ENCODE peak calls at places on chromosomes 16 and 17, in seven cellular contexts. W is heart right ventricle; B is CD8-positive, alpha-beta T cell; O is ovary; C is gastrocnemius medialis; L is GM23248; N is heart left ventricle. Q is an unnamed sample. For H3K27me3, the result is how much of the 10 kb centered on the place peaks cover.

GRCh38 chr17:73284339-73284738 is 22.7 kb upstream of the CPSF4L start:
- DNase-seq in W (no peak), B (no peak), O (no peak), C (no peak), L (no peak), N (no peak), Q (no peak)

GRCh38 chr17:45296003-45296832 is 20.6 kb downstream of the MAP3K14 start:
- DNase-seq in W (no peak), B (no peak), O (no peak), C (no peak), L (peak), N (no peak), Q (no peak)

GRCh38 chr16:54194008-54194731 is 92.4 kb downstream of the IRX3 start:
- DNase-seq in W (peak), B (no peak), O (peak), C (peak), L (peak), N (peak), Q (peak)

GRCh38 chr16:89761304-89761922 is 40.1 kb downstream of the ZNF276 start:
- DNase-seq in W (no peak), B (no peak), O (no peak), C (no peak), L (no peak), N (no peak), Q (no peak)

GRCh38 chr16:381788-382717 is at the start of gene PGAP6:
- DNase-seq in W (peak), B (peak), O (peak), C (peak), L (peak), N (peak), Q (no peak)

GRCh38 chr17:63399856-63400255 is 46.2 kb downstream of the CYB561 start:
- DNase-seq in W (peak), B (no peak), O (peak), C (peak), L (peak), N (peak), Q (no peak)

GRCh38 chr17:81108220-81108619 is 57.1 kb upstream of the PVALEF start:
- DNase-seq in W (no peak), B (no peak), O (no peak), C (no peak), L (no peak), N (no peak), Q (no peak)

GRCh38 chr17:68909066-68909465 is 46.1 kb downstream of the ABCA8 start:
- DNase-seq in W (no peak), B (no peak), O (peak), C (peak), L (peak), N (peak), Q (no peak)

GRCh38 chr16:57038151-57038550 is 48.8 kb downstream of the NLRC5 start:
- DNase-seq in W (no peak), B (no peak), O (no peak), C (no peak), L (peak), N (no peak), Q (no peak)

GRCh38 chr16:3021449-3022207 is 1.5 kb downstream of the TNFRSF12A start:
- DNase-seq in W (peak), B (peak), O (peak), C (peak), L (peak), N (peak), Q (peak)

GRCh38 chr16:73126453-73126853 is 78.5 kb upstream of the ZFHX3 start:
- DNase-seq in W (peak), B (no peak), O (no peak), C (peak), L (peak), N (no peak), Q (no peak)

GRCh38 chr16:626787-627457 is 3.9 kb upstream of the WFIKKN1 start:
- DNase-seq in W (no peak), B (no peak), O (peak), C (peak), L (peak), N (no peak), Q (no peak)

GRCh38 chr16:54208262-54208661 is 78.3 kb downstream of the IRX3 start:
- DNase-seq in W (no peak), B (no peak), O (no peak), C (peak), L (peak), N (no peak), Q (no peak)

GRCh38 chr17:64110436-64111152 is 19.4 kb downstream of the ERN1 start:
- DNase-seq in W (no peak), B (no peak), O (no peak), C (no peak), L (no peak), N (no peak), Q (no peak)

GRCh38 chr16:85387171-85387507 is 226.0 kb upstream of the GSE1 start:
- DNase-seq in W (peak), B (no peak), O (peak), C (no peak), L (no peak), N (no peak), Q (peak)

GRCh38 chr16:28596840-28597691 is at the start of gene SULT1A2:
- DNase-seq in W (no peak), B (no peak), O (no peak), C (no peak), L (no peak), N (no peak), Q (no peak)

GRCh38 chr17:6843241-6843890 is 11.8 kb upstream of the TEKT1 start:
- DNase-seq in W (no peak), B (no peak), O (no peak), C (no peak), L (peak), N (no peak), Q (no peak)

GRCh38 chr16:84062734-84063640 is 20.4 kb upstream of the SLC38A8 start:
- DNase-seq in W (peak), B (peak), O (peak), C (peak), L (peak), N (peak), Q (peak)

GRCh38 chr17:79243603-79243990 is 169.0 kb downstream of the ENGASE start:
- DNase-seq in W (no peak), B (no peak), O (no peak), C (no peak), L (no peak), N (no peak), Q (no peak)

GRCh38 chr16:56662357-56663354 is 4.9 kb downstream of the MT1F start:
- DNase-seq in W (no peak), B (peak), O (no peak), C (no peak), L (no peak), N (no peak), Q (no peak)

GRCh38 chr17:29140631-29141483 is 39.3 kb downstream of the MYO18A start:
- DNase-seq in W (no peak), B (peak), O (no peak), C (peak), L (no peak), N (peak), Q (peak)

GRCh38 chr16:29310852-29311314 is 95.6 kb downstream of the NPIPB11 start:
- DNase-seq in W (peak), B (no peak), O (peak), C (no peak), L (peak), N (no peak), Q (no peak)

GRCh38 chr17:30263552-30264333 is 28.0 kb downstream of the BLMH start:
- DNase-seq in W (no peak), B (no peak), O (no peak), C (no peak), L (peak), N (no peak), Q (peak)

GRCh38 chr17:8976638-8977037 is 11.1 kb upstream of the PIK3R5 start:
- DNase-seq in W (no peak), B (no peak), O (no peak), C (no peak), L (no peak), N (no peak), Q (no peak)

GRCh38 chr16:66622863-66623262 is 18.4 kb downstream of the CMTM3 start:
- DNase-seq in W (no peak), B (no peak), O (no peak), C (no peak), L (no peak), N (no peak), Q (no peak)

GRCh38 chr17:7717756-7718350 is 309 bp downstream of the DNAH2 start:
- DNase-seq in W (no peak), B (peak), O (no peak), C (no peak), L (peak), N (no peak), Q (no peak)

GRCh38 chr16:27346818-27347217 is 33.0 kb downstream of the IL4R start:
- DNase-seq in W (no peak), B (no peak), O (no peak), C (no peak), L (no peak), N (no peak), Q (no peak)

GRCh38 chr16:4375717-4376116 is 4.1 kb downstream of the VASN start:
- DNase-seq in W (no peak), B (no peak), O (no peak), C (no peak), L (peak), N (no peak), Q (no peak)

GRCh38 chr17:42783778-42784138 is 3.3 kb downstream of the WNK4 start:
- DNase-seq in W (no peak), B (no peak), O (no peak), C (no peak), L (no peak), N (no peak), Q (no peak)
- H3K27me3 ChIP-seq in W (half or more), B (half or more), O (under half), C (half or more), L (under half), N (half or more), Q (under half)

GRCh38 chr16:31487720-31488629 is 5.1 kb downstream of the SLC5A2 start:
- DNase-seq in W (peak), B (peak), O (peak), C (no peak), L (peak), N (no peak), Q (no peak)
- H3K27me3 ChIP-seq in W (under half), B (under half), O (under half), C (under half), L (under half), N (under half), Q (under half)

DNA sequence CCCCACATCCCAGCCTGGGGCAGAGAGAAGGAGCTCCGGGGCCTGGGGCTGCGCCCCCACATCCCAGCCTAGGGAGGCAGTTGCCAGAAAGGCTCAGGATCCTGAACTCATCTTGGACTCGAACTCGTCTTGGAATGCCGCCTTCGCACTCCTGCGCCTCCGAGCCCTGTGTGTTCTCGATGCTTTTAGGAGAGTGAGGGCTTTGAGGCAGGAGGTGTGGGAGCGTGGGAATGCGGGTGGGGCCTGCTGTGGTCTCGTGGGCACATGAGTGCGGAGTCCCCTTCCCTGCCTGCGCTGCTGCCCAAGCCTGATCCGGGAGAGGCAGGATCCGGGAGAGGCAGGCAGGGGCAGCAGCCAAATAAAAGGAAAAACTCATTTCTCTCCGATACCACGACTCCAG is 1.2 kb downstream of the BHLHA9 start:
- DNase-seq in W (no peak), B (no peak), O (no peak), C (no peak), L (no peak), N (no peak), Q (no peak)
- H3K27me3 ChIP-seq in W (under half), B (under half), O (under half), C (under half), L (under half), N (under half), Q (under half)

GRCh38 chr17:38672788-38673713 is 1.7 kb downstream of the EPOP start:
- DNase-seq in W (no peak), B (no peak), O (no peak), C (no peak), L (no peak), N (no peak), Q (no peak)

GRCh38 chr17:38673714-38674012 is 1.1 kb downstream of the EPOP start:
- DNase-seq in W (no peak), B (no peak), O (peak), C (no peak), L (peak), N (no peak), Q (no peak)

GRCh38 chr17:38674749-38675615 is at the start of gene EPOP:
- DNase-seq in W (peak), B (peak), O (peak), C (peak), L (peak), N (peak), Q (peak)

GRCh38 chr17:38671939-38672720 is 2.6 kb downstream of the EPOP start:
- DNase-seq in W (no peak), B (no peak), O (no peak), C (no peak), L (no peak), N (no peak), Q (no peak)

GRCh38 chr17:38674013-38674748 is 576 bp downstream of the EPOP start:
- DNase-seq in W (peak), B (peak), O (no peak), C (no peak), L (peak), N (peak), Q (no peak)
- H3K27me3 ChIP-seq in W (half or more), B (under half), O (under half), C (half or more), L (under half), N (under half), Q (under half)

Q was measured in ascending aorta.